ENCODE peak calls at places on chromosomes 12 and 14, in four cellular contexts. W is D341Med, F is adrenal gland, U is occipital lobe. G is an unnamed sample.

GRCh38 chr14:73712540-73713141 is 1.5 kb downstream of the PNMA1 start:
- DNase-seq in F (no peak), W (no peak), U (no peak), G (no peak)

GRCh38 chr14:64279719-64280668 is 14.2 kb downstream of the ESR2 start:
- DNase-seq in F (peak), W (no peak), U (no peak), G (no peak)

GRCh38 chr12:89824822-89825221 is 116.2 kb upstream of the ATP2B1 start:
- DNase-seq in F (no peak), U (no peak), W (no peak), G (no peak)

GRCh38 chr12:46442723-46443122 is 70.2 kb upstream of the SLC38A2 start:
- DNase-seq in F (peak), U (no peak), W (no peak), G (no peak)

GRCh38 chr12:47905313-47905730 is 528 bp upstream of the VDR start:
- DNase-seq in W (peak), U (no peak), F (peak), G (peak)

GRCh38 chr14:47040490-47040889 is 388.9 kb upstream of the RPL10L start:
- DNase-seq in W (peak), U (no peak), F (no peak), G (peak)

GRCh38 chr12:79737875-79738718 is 47.3 kb upstream of the PAWR start:
- DNase-seq in F (peak), W (peak), U (no peak), G (peak)

GRCh38 chr14:96249016-96249415 is 7.0 kb upstream of the BDKRB1 start:
- DNase-seq in U (no peak), W (no peak), F (no peak), G (peak)

GRCh38 chr12:92987846-92988621 is 58.9 kb upstream of the EEA1 start:
- DNase-seq in F (peak), U (no peak), W (no peak), G (no peak)

GRCh38 chr12:22180699-22181098 is 134.7 kb downstream of the CMAS start:
- DNase-seq in W (no peak), U (no peak), F (no peak), G (no peak)

GRCh38 chr12:80632835-80633234 is 74.6 kb upstream of the MYF6 start:
- DNase-seq in U (no peak), F (peak), W (peak), G (no peak)

GRCh38 chr12:54229624-54230212 is 40.9 kb upstream of the SMUG1 start:
- DNase-seq in U (no peak), W (no peak), F (peak), G (no peak)

GRCh38 chr14:62691613-62692489 is 353.4 kb downstream of the KCNH5 start:
- DNase-seq in W (no peak), U (no peak), F (peak), G (peak)

GRCh38 chr12:84502180-84502857 is 410.3 kb downstream of the SLC6A15 start:
- DNase-seq in U (no peak), F (no peak), W (no peak), G (no peak)

G was measured in mucosa of gallbladder.